ENCODE peak calls at places on chromosomes 5 and 9, in six cellular contexts. T is AG08396, U is germinal center, M is hepatocyte, C is HCT116, K is NCI-H2081. G is an unnamed sample.
A peak's percentile ranks its signal among the peaks of the same experiment; 100 is the strongest.

GRCh38 chr5:88761269-88761880 is 121.6 kb downstream of the MEF2C start:
- DNase-seq in T (no peak), U (no peak), M (no peak), C (no peak), K (no peak), G (no peak)

GRCh38 chr5:172952034-172952511 is 7.2 kb upstream of the RPL26L1 start:
- DNase-seq in T (peak; percentile 49), U (no peak), M (no peak), C (no peak), K (no peak), G (peak; percentile 60)

GRCh38 chr5:79200573-79201183 is 35.3 kb upstream of the JMY start:
- DNase-seq in T (peak; percentile 36), U (peak; percentile 16), M (peak; percentile 11), C (no peak), K (no peak), G (no peak)

GRCh38 chr5:16856531-16856930 is 79.6 kb downstream of the MYO10 start:
- DNase-seq in T (no peak), U (no peak), M (no peak), C (no peak), K (no peak), G (no peak)

GRCh38 chr9:72442212-72442607 is 77.2 kb upstream of the ZFAND5 start:
- DNase-seq in T (peak; percentile 56), U (no peak), M (peak; percentile 71), C (peak; percentile 50), K (no peak), G (peak; percentile 91)

GRCh38 chr9:131781069-131781468 is 41.2 kb upstream of the RAPGEF1 start:
- DNase-seq in T (no peak), U (no peak), M (no peak), C (no peak), K (no peak), G (no peak)

GRCh38 chr5:95895223-95895622 is 66.4 kb downstream of the ELL2 start:
- DNase-seq in T (no peak), U (no peak), M (no peak), C (no peak), K (no peak), G (no peak)

GRCh38 chr9:134671341-134672113 is 29.9 kb downstream of the COL5A1 start:
- DNase-seq in T (no peak), U (no peak), M (no peak), C (no peak), K (no peak), G (no peak)

GRCh38 chr5:142548739-142549275 is 137.1 kb downstream of the FGF1 start:
- DNase-seq in T (peak; percentile 83), U (peak; percentile 28), M (peak; percentile 91), C (peak; percentile 93), K (peak; percentile 77), G (peak; percentile 96)

G was measured in islet precursor cell.